ENCODE peak calls at places on chromosomes 1 and 21, in four cellular contexts. One of them, this sample, is unnamed.

GRCh38 chr1:80892452-80892995 is 908.2 kb upstream of the ADGRL2 start:
- DNase-seq in tibial artery: no peak
- DNase-seq in NT2/D1: no peak
- DNase-seq in A549: no peak
- DNase-seq in this sample: peak; percentile 6

GRCh38 chr1:107358611-107359342 is 217.9 kb downstream of the NTNG1 start:
- DNase-seq in NT2/D1: no peak
- DNase-seq in tibial artery: no peak
- DNase-seq in A549: no peak
- DNase-seq in this sample: no peak

GRCh38 chr1:158203693-158204457 is 23.2 kb downstream of the CD1D start:
- DNase-seq in tibial artery: no peak
- DNase-seq in NT2/D1: peak; percentile 68
- DNase-seq in A549: peak; percentile 68
- DNase-seq in this sample: peak; percentile 72

GRCh38 chr1:246703581-246703980 is 20.6 kb upstream of the SCCPDH start:
- DNase-seq in A549: no peak
- DNase-seq in tibial artery: no peak
- DNase-seq in NT2/D1: no peak
- DNase-seq in this sample: no peak

GRCh38 chr1:32180186-32181060 is 948 bp downstream of the TXLNA start:
- DNase-seq in tibial artery: peak; percentile 49
- DNase-seq in A549: peak; percentile 32
- DNase-seq in NT2/D1: no peak
- DNase-seq in this sample: peak; percentile 50

GRCh38 chr1:219771039-219771438 is 157.3 kb downstream of the SLC30A10 start:
- DNase-seq in tibial artery: peak; percentile 28
- DNase-seq in A549: peak; percentile 52
- DNase-seq in NT2/D1: peak; percentile 75
- DNase-seq in this sample: no peak

GRCh38 chr1:25737151-25737550 is 62.8 kb upstream of the SELENON start:
- DNase-seq in NT2/D1: no peak
- DNase-seq in tibial artery: no peak
- DNase-seq in A549: no peak
- DNase-seq in this sample: no peak

GRCh38 chr1:33334081-33334552 is 13.2 kb upstream of the A3GALT2 start:
- DNase-seq in A549: no peak
- DNase-seq in NT2/D1: no peak
- DNase-seq in tibial artery: peak; percentile 89
- DNase-seq in this sample: peak; percentile 92

GRCh38 chr21:33940846-33941245 is 25.2 kb upstream of the ATP5PO start:
- DNase-seq in NT2/D1: no peak
- DNase-seq in A549: no peak
- DNase-seq in tibial artery: no peak
- DNase-seq in this sample: peak; percentile 43

GRCh38 chr1:6271554-6271953 is 10.7 kb upstream of the GPR153 start:
- DNase-seq in tibial artery: no peak
- DNase-seq in A549: no peak
- DNase-seq in NT2/D1: no peak
- DNase-seq in this sample: no peak

GRCh38 chr1:42282867-42283583 is 52.0 kb downstream of the FOXJ3 start:
- DNase-seq in tibial artery: no peak
- DNase-seq in NT2/D1: no peak
- DNase-seq in A549: peak; percentile 1
- DNase-seq in this sample: peak; percentile 16

GRCh38 chr1:201659576-201659975 is 120.6 kb downstream of the NAV1 start:
- DNase-seq in tibial artery: no peak
- DNase-seq in A549: no peak
- DNase-seq in NT2/D1: no peak
- DNase-seq in this sample: no peak

GRCh38 chr1:198773030-198773429 is 134.2 kb downstream of the PTPRC start:
- DNase-seq in A549: no peak
- DNase-seq in tibial artery: no peak
- DNase-seq in NT2/D1: no peak
- DNase-seq in this sample: no peak

GRCh38 chr1:198775606-198776005 is 136.8 kb downstream of the PTPRC start:
- DNase-seq in NT2/D1: no peak
- DNase-seq in tibial artery: peak; percentile 24
- DNase-seq in A549: no peak
- DNase-seq in this sample: peak; percentile 33

GRCh38 chr1:198771562-198772153 is 132.8 kb downstream of the PTPRC start:
- DNase-seq in A549: peak; percentile 42
- DNase-seq in tibial artery: no peak
- DNase-seq in NT2/D1: peak; percentile 39
- DNase-seq in this sample: peak; percentile 78

GRCh38 chr1:198774418-198774817 is 135.6 kb downstream of the PTPRC start:
- DNase-seq in A549: no peak
- DNase-seq in NT2/D1: no peak
- DNase-seq in tibial artery: no peak
- DNase-seq in this sample: no peak

DNA sequence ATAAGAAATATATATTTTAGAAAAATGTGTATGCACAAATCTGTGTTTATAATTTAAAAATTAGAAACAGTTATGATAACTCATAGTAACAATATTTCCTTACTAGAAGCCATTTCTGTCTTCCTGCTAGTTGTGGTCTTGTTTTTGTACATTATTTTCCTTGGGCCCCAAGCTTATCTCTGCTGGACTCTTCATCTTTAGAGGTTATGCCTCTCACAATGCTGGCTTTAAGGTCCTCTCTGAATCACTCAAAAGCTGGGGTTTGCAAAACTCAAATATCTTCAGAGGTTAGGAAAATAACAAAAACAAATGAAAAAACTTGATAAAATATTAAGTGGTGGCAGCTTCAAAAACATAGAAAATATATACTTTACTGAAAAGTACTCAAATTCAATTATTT is 133.8 kb downstream of the PTPRC start:
- DNase-seq in tibial artery: no peak
- DNase-seq in NT2/D1: no peak
- DNase-seq in A549: no peak
- DNase-seq in this sample: peak; percentile 61
- H3K4me1 ChIP-seq in tibial artery: no peaks in the 10 kb centered on the region
- H3K4me1 ChIP-seq in NT2/D1: no peaks in the 10 kb centered on the region
- H3K4me1 ChIP-seq in A549: no peaks in the 10 kb centered on the region
- H3K4me1 ChIP-seq in this sample: no peaks in the 10 kb centered on the region

GRCh38 chr1:248029770-248030169 is at the start of gene OR2L2:
- DNase-seq in NT2/D1: no peak
- DNase-seq in tibial artery: no peak
- DNase-seq in A549: no peak
- DNase-seq in this sample: no peak
- H3K9me3 ChIP-seq in NT2/D1: peaks cover 11% of the 10 kb centered on the region
- H3K9me3 ChIP-seq in tibial artery: no peaks in the 10 kb centered on the region
- H3K9me3 ChIP-seq in A549: peaks cover 10% of the 10 kb centered on the region
- H3K9me3 ChIP-seq in this sample: peaks cover 2% of the 10 kb centered on the region

GRCh38 chr1:226881515-226882185 is 11.2 kb downstream of the PSEN2 start:
- DNase-seq in tibial artery: peak; percentile 9
- DNase-seq in NT2/D1: no peak
- DNase-seq in A549: no peak
- DNase-seq in this sample: no peak
- H3K4me1 ChIP-seq in tibial artery: no peaks in the 10 kb centered on the region
- H3K4me1 ChIP-seq in NT2/D1: peaks cover 4% of the 10 kb centered on the region
- H3K4me1 ChIP-seq in A549: peaks cover 5% of the 10 kb centered on the region
- H3K4me1 ChIP-seq in this sample: peaks cover 3% of the 10 kb centered on the region

DNA sequence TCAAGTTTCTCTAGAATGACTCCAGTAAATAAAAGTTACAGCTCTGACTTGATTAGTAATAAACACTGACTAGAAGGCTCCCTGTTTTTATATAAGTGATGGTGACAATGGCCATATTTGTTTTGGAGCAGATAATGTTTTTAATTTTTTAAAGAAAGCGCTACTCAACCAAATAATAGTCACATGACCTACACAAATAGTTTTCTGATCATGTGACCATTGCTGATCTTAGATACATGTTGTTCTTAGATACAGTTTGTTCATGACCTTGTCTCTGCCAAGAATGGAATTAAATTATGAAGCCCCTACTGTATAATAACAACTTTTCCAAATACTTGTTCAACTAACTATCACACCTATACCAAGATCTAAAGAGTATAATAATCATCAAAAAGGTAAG is 22.3 kb upstream of the CLDN8 start:
- DNase-seq in A549: no peak
- DNase-seq in NT2/D1: no peak
- DNase-seq in tibial artery: no peak
- DNase-seq in this sample: no peak
- H3K9me3 ChIP-seq in A549: no peaks in the 10 kb centered on the region
- H3K9me3 ChIP-seq in NT2/D1: no peaks in the 10 kb centered on the region
- H3K9me3 ChIP-seq in tibial artery: no peaks in the 10 kb centered on the region
- H3K9me3 ChIP-seq in this sample: no peaks in the 10 kb centered on the region

DNA sequence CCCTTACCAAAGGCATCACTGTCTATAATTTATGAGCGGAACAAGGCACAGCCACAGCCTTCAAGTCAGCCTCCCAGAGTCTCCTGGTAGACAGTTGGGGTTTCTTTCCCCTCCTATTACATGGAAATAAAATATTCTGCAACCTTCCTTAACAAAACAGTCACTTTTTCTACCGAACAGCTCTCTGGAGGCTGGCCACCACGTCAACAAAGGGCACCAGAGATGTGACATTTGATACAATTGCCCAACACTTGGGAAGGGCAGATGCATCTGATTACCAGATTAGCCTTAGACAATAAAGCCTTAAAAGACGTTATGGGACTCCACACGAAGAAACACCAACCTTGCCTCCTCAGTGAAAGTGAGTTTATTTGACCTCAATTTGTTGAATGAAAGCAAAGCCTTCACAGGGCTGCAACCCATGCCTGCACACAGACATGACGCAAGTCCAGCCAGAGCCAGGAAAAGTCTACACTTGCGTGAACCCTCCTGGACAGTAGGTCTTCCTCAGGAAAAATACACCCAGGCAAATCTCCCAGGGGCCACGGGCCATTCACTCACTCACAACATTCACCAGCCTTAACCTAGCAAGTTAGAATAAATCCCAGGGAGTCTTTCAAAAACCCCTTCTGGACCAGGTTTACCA is 136.1 kb downstream of the TGFBR3 start:
- DNase-seq in NT2/D1: no peak
- DNase-seq in A549: no peak
- DNase-seq in tibial artery: no peak
- DNase-seq in this sample: no peak
- H3K4me1 ChIP-seq in NT2/D1: no peaks in the 10 kb centered on the region
- H3K4me1 ChIP-seq in A549: no peaks in the 10 kb centered on the region
- H3K4me1 ChIP-seq in tibial artery: peaks cover 41% of the 10 kb centered on the region
- H3K4me1 ChIP-seq in this sample: no peaks in the 10 kb centered on the region

DNA sequence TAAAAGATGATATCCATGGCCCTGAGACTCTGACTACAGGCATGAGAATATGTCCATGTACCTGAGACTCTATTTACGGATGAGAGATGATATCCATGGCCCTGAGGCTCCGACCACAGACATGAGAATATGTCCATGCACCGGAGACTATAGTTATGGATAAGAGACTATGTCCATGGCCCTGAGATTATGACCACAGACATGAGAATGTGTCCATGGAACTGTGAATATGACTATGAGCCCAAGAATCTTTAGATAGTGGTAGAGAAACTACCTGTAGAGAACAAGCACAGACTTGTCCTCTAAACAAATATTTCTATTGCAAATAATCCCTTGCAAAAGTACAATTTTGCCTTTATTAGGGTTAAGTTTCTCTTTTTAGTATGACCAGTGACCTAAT is 263.2 kb downstream of the PCP4 start:
- DNase-seq in NT2/D1: no peak
- DNase-seq in tibial artery: no peak
- DNase-seq in A549: no peak
- DNase-seq in this sample: no peak
- H3K9me3 ChIP-seq in NT2/D1: no peaks in the 10 kb centered on the region
- H3K9me3 ChIP-seq in tibial artery: no peaks in the 10 kb centered on the region
- H3K9me3 ChIP-seq in A549: no peaks in the 10 kb centered on the region
- H3K9me3 ChIP-seq in this sample: no peaks in the 10 kb centered on the region

GRCh38 chr1:94384485-94385353 is 33.5 kb upstream of the ABCD3 start:
- DNase-seq in A549: peak; percentile 14
- DNase-seq in tibial artery: no peak
- DNase-seq in NT2/D1: no peak
- DNase-seq in this sample: peak; percentile 58

GRCh38 chr1:94382163-94382562 is 36.0 kb upstream of the ABCD3 start:
- DNase-seq in A549: no peak
- DNase-seq in tibial artery: no peak
- DNase-seq in NT2/D1: no peak
- DNase-seq in this sample: no peak

GRCh38 chr1:94383966-94384408 is 34.2 kb upstream of the ABCD3 start:
- DNase-seq in NT2/D1: no peak
- DNase-seq in tibial artery: no peak
- DNase-seq in A549: peak; percentile 93
- DNase-seq in this sample: no peak

GRCh38 chr1:94385354-94385947 is 32.7 kb upstream of the ABCD3 start:
- DNase-seq in A549: no peak
- DNase-seq in tibial artery: no peak
- DNase-seq in NT2/D1: no peak
- DNase-seq in this sample: no peak

GRCh38 chr1:94379615-94380014 is 38.6 kb upstream of the ABCD3 start:
- DNase-seq in NT2/D1: no peak
- DNase-seq in A549: no peak
- DNase-seq in tibial artery: no peak
- DNase-seq in this sample: no peak
- H3K4me1 ChIP-seq in NT2/D1: no peaks in the 10 kb centered on the region
- H3K4me1 ChIP-seq in A549: peaks cover 37% of the 10 kb centered on the region
- H3K4me1 ChIP-seq in tibial artery: no peaks in the 10 kb centered on the region
- H3K4me1 ChIP-seq in this sample: peaks cover 13% of the 10 kb centered on the region